ENCODE peak calls at places on chromosomes 4 and X, in ten cellular contexts. Y is fibroblast of lung; G is K562; C is fibroblast of pulmonary artery; I is stimulated activated CD4-positive, alpha-beta T cell treated with anti-CD3 and anti-CD28 coated beads, Interleukin-1b, Interleukin-23, amount 100 ng/mL, for 24 hours; K is hypothalamus; A is D721Med; V is kidney tubule cell; T is cardiac fibroblast; J is iris pigment epithelial cell. U is an unnamed sample.
A peak's percentile ranks its signal among the peaks of the same experiment; 100 is the strongest.

GRCh38 chrX:23373129-23373804 is 38.6 kb downstream of the PTCHD1 start:
- DNase-seq in Y (peak; percentile 78), G (no peak), C (peak; percentile 61), I (no peak), K (no peak), A (no peak), V (peak; percentile 91), T (peak; percentile 82), J (peak; percentile 86), U (peak; percentile 74)

GRCh38 chrX:28979876-28980275 is 392.6 kb downstream of the IL1RAPL1 start:
- DNase-seq in Y (no peak), G (no peak), C (no peak), I (no peak), K (no peak), A (no peak), V (no peak), T (no peak), J (peak; percentile 13), U (no peak)

GRCh38 chr4:52945982-52946381 is 83.9 kb downstream of the RASL11B start:
- DNase-seq in Y (no peak), G (no peak), C (no peak), I (no peak), K (no peak), A (no peak), V (no peak), T (no peak), J (no peak), U (no peak)

GRCh38 chr4:70734168-70734954 is 12.6 kb downstream of the RUFY3 start:
- DNase-seq in Y (peak; percentile 52), G (no peak), C (peak; percentile 65), I (no peak), K (no peak), A (no peak), V (peak; percentile 61), T (peak; percentile 62), J (peak; percentile 77), U (peak; percentile 21)

GRCh38 chr4:1974836-1975235 is 33.9 kb downstream of the NELFA start:
- DNase-seq in Y (no peak), G (no peak), C (no peak), I (no peak), K (no peak), A (no peak), V (no peak), T (no peak), J (no peak), U (no peak)

GRCh38 chrX:109830704-109831206 is 97.7 kb upstream of the ACSL4 start:
- DNase-seq in Y (peak; percentile 84), G (no peak), C (peak; percentile 66), I (no peak), K (no peak), A (no peak), V (peak; percentile 88), T (peak; percentile 58), J (peak; percentile 67), U (peak; percentile 68)

GRCh38 chr4:112747035-112747434 is 110.1 kb downstream of the LARP7 start:
- DNase-seq in Y (no peak), G (no peak), C (no peak), I (no peak), K (no peak), A (no peak), V (peak; percentile 68), T (no peak), J (no peak), U (no peak)

GRCh38 chrX:129979207-129979920 is 3.1 kb upstream of the BCORL1 start:
- DNase-seq in Y (no peak), G (no peak), C (no peak), I (no peak), K (no peak), A (no peak), V (no peak), T (no peak), J (no peak), U (no peak)

GRCh38 chr4:89538886-89539285 is 231.3 kb upstream of the GPRIN3 start:
- DNase-seq in Y (peak; percentile 38), G (no peak), C (peak; percentile 38), I (no peak), K (no peak), A (no peak), V (no peak), T (no peak), J (peak; percentile 47), U (no peak)

GRCh38 chr4:128424524-128425195 is 137.0 kb upstream of the PGRMC2 start:
- DNase-seq in Y (peak; percentile 88), G (no peak), C (peak; percentile 78), I (no peak), K (no peak), A (no peak), V (peak; percentile 71), T (peak; percentile 55), J (peak; percentile 70), U (peak; percentile 24)

GRCh38 chrX:81110286-81110685 is 91.4 kb downstream of the HMGN5 start:
- DNase-seq in Y (no peak), G (no peak), C (no peak), I (no peak), K (no peak), A (no peak), V (no peak), T (no peak), J (no peak), U (no peak)

GRCh38 chr4:159171287-159171686 is 68.4 kb downstream of the RAPGEF2 start:
- DNase-seq in Y (no peak), G (no peak), C (no peak), I (no peak), K (no peak), A (no peak), V (peak; percentile 74), T (no peak), J (peak; percentile 20), U (no peak)

GRCh38 chr4:41749650-41750049 is 1.1 kb upstream of the PHOX2B start:
- DNase-seq in Y (no peak), G (no peak), C (no peak), I (no peak), K (no peak), A (no peak), V (no peak), T (no peak), J (no peak), U (no peak)

GRCh38 chr4:55172694-55173287 is 47.4 kb upstream of the KDR start:
- DNase-seq in Y (peak; percentile 31), G (no peak), C (peak; percentile 92), I (no peak), K (no peak), A (no peak), V (peak; percentile 74), T (peak; percentile 88), J (peak; percentile 53), U (peak; percentile 28)

U was measured in HCEC 1CT.